ENCODE peak calls at places on chromosomes 3 and 15, in seven cellular contexts. One of them, this sample, is unnamed.
A peak's percentile ranks its signal among the peaks of the same experiment; 100 is the strongest.

GRCh38 chr3:189393598-189393997 is 221.8 kb downstream of the TPRG1 start:
- DNase-seq in NCI-H524: no peak
- DNase-seq in NCI-H460: no peak
- DNase-seq in GM03348: no peak
- DNase-seq in B cell: no peak
- DNase-seq in HS-5: no peak
- DNase-seq in iris pigment epithelial cell: peak; percentile 15
- DNase-seq in this sample: no peak

GRCh38 chr3:138348107-138348949 is at the start of gene MRAS:
- DNase-seq in NCI-H524: peak; percentile 82
- DNase-seq in NCI-H460: peak; percentile 35
- DNase-seq in GM03348: peak; percentile 91
- DNase-seq in B cell: peak; percentile 11
- DNase-seq in HS-5: no peak
- DNase-seq in iris pigment epithelial cell: peak; percentile 77
- DNase-seq in this sample: peak; percentile 78

GRCh38 chr3:12954891-12955650 is 113.7 kb upstream of the RPL32 start:
- DNase-seq in NCI-H524: peak; percentile 11
- DNase-seq in NCI-H460: peak; percentile 30
- DNase-seq in GM03348: peak; percentile 78
- DNase-seq in B cell: peak; percentile 86
- DNase-seq in HS-5: no peak
- DNase-seq in iris pigment epithelial cell: no peak
- DNase-seq in this sample: peak; percentile 54

GRCh38 chr3:36540898-36541518 is 160.7 kb downstream of the STAC start:
- DNase-seq in NCI-H524: peak; percentile 32
- DNase-seq in NCI-H460: peak; percentile 12
- DNase-seq in GM03348: peak; percentile 53
- DNase-seq in B cell: no peak
- DNase-seq in HS-5: no peak
- DNase-seq in iris pigment epithelial cell: peak; percentile 28
- DNase-seq in this sample: peak; percentile 40

GRCh38 chr15:45169608-45170480 is 17.9 kb downstream of the SHF start:
- DNase-seq in NCI-H524: peak; percentile 96
- DNase-seq in NCI-H460: no peak
- DNase-seq in GM03348: no peak
- DNase-seq in B cell: peak; percentile 25
- DNase-seq in HS-5: no peak
- DNase-seq in iris pigment epithelial cell: no peak
- DNase-seq in this sample: no peak

GRCh38 chr15:48627260-48627969 is 18.1 kb downstream of the FBN1 start:
- DNase-seq in NCI-H524: no peak
- DNase-seq in NCI-H460: peak; percentile 16
- DNase-seq in GM03348: peak; percentile 65
- DNase-seq in B cell: no peak
- DNase-seq in HS-5: peak; percentile 77
- DNase-seq in iris pigment epithelial cell: peak; percentile 83
- DNase-seq in this sample: no peak

GRCh38 chr3:49377483-49377882 is 19.3 kb upstream of the GPX1 start:
- DNase-seq in NCI-H524: no peak
- DNase-seq in NCI-H460: no peak
- DNase-seq in GM03348: no peak
- DNase-seq in B cell: no peak
- DNase-seq in HS-5: no peak
- DNase-seq in iris pigment epithelial cell: peak; percentile 65
- DNase-seq in this sample: no peak

GRCh38 chr3:190585771-190586630 is 72.1 kb downstream of the IL1RAP start:
- DNase-seq in NCI-H524: no peak
- DNase-seq in NCI-H460: peak; percentile 94
- DNase-seq in GM03348: peak; percentile 88
- DNase-seq in B cell: no peak
- DNase-seq in HS-5: peak; percentile 89
- DNase-seq in iris pigment epithelial cell: peak; percentile 96
- DNase-seq in this sample: no peak

GRCh38 chr3:41094351-41094750 is 105.0 kb upstream of the CTNNB1 start:
- DNase-seq in NCI-H524: no peak
- DNase-seq in NCI-H460: no peak
- DNase-seq in GM03348: no peak
- DNase-seq in B cell: no peak
- DNase-seq in HS-5: no peak
- DNase-seq in iris pigment epithelial cell: no peak
- DNase-seq in this sample: no peak

GRCh38 chr15:66995257-66995656 is 70.1 kb upstream of the SMAD3 start:
- DNase-seq in NCI-H524: no peak
- DNase-seq in NCI-H460: no peak
- DNase-seq in GM03348: no peak
- DNase-seq in B cell: no peak
- DNase-seq in HS-5: no peak
- DNase-seq in iris pigment epithelial cell: peak; percentile 53
- DNase-seq in this sample: no peak

GRCh38 chr3:187360087-187360486 is 8.1 kb upstream of the RTP4 start:
- DNase-seq in NCI-H524: no peak
- DNase-seq in NCI-H460: no peak
- DNase-seq in GM03348: no peak
- DNase-seq in B cell: no peak
- DNase-seq in HS-5: no peak
- DNase-seq in iris pigment epithelial cell: no peak
- DNase-seq in this sample: no peak

GRCh38 chr3:71104586-71104985 is 478.9 kb downstream of the FOXP1 start:
- DNase-seq in NCI-H524: no peak
- DNase-seq in NCI-H460: no peak
- DNase-seq in GM03348: no peak
- DNase-seq in B cell: no peak
- DNase-seq in HS-5: no peak
- DNase-seq in iris pigment epithelial cell: no peak
- DNase-seq in this sample: no peak

GRCh38 chr3:126360046-126360713 is 3.0 kb upstream of the KLF15 start:
- DNase-seq in NCI-H524: no peak
- DNase-seq in NCI-H460: no peak
- DNase-seq in GM03348: no peak
- DNase-seq in B cell: no peak
- DNase-seq in HS-5: no peak
- DNase-seq in iris pigment epithelial cell: no peak
- DNase-seq in this sample: no peak

GRCh38 chr3:72473156-72473555 is 375.1 kb downstream of the SHQ1 start:
- DNase-seq in NCI-H524: no peak
- DNase-seq in NCI-H460: no peak
- DNase-seq in GM03348: no peak
- DNase-seq in B cell: no peak
- DNase-seq in HS-5: no peak
- DNase-seq in iris pigment epithelial cell: no peak
- DNase-seq in this sample: no peak

GRCh38 chr15:50257924-50258323 is 7.6 kb downstream of the HDC start:
- DNase-seq in NCI-H524: no peak
- DNase-seq in NCI-H460: no peak
- DNase-seq in GM03348: peak; percentile 22
- DNase-seq in B cell: no peak
- DNase-seq in HS-5: no peak
- DNase-seq in iris pigment epithelial cell: peak; percentile 93
- DNase-seq in this sample: no peak

GRCh38 chr15:64138542-64138941 is 13.0 kb upstream of the SNX22 start:
- DNase-seq in NCI-H524: no peak
- DNase-seq in NCI-H460: no peak
- DNase-seq in GM03348: no peak
- DNase-seq in B cell: no peak
- DNase-seq in HS-5: no peak
- DNase-seq in iris pigment epithelial cell: no peak
- DNase-seq in this sample: peak; percentile 5

This sample was measured in testis.